ENCODE peak calls at places on chromosome 14, in five cellular contexts. C, E, I, D and A are unnamed samples.
A peak's percentile ranks its signal among the peaks of the same experiment; 100 is the strongest.

GRCh38 chr14:69069020-69069421 is 83.9 kb downstream of the DCAF5 start:
- DNase-seq in C (peak; percentile 93), E (no peak), I (no peak), D (no peak), A (no peak)

GRCh38 chr14:38716871-38717270 is 386.2 kb downstream of the SEC23A start:
- DNase-seq in C (no peak), E (no peak), I (no peak), D (no peak), A (no peak)

GRCh38 chr14:61111145-61112130 is 130.4 kb downstream of the SLC38A6 start:
- DNase-seq in C (no peak), E (no peak), I (no peak), D (no peak), A (no peak)

GRCh38 chr14:89359477-89360222 is 57.4 kb downstream of the FOXN3 start:
- DNase-seq in C (no peak), E (peak; percentile 54), I (peak; percentile 64), D (no peak), A (no peak)

GRCh38 chr14:77098470-77099353 is 654 bp downstream of the CIPC start:
- DNase-seq in C (no peak), E (peak; percentile 41), I (peak; percentile 74), D (peak; percentile 68), A (peak; percentile 87)

GRCh38 chr14:58663494-58664111 is 25.8 kb downstream of the DACT1 start:
- DNase-seq in C (peak; percentile 90), E (no peak), I (peak; percentile 44), D (no peak), A (no peak)

GRCh38 chr14:58272589-58273372 is 25.6 kb upstream of the ARID4A start:
- DNase-seq in C (peak; percentile 53), E (no peak), I (no peak), D (peak; percentile 75), A (no peak)

GRCh38 chr14:77791225-77791600 is 8.7 kb upstream of the ADCK1 start:
- DNase-seq in C (no peak), E (no peak), I (no peak), D (no peak), A (no peak)

GRCh38 chr14:22814945-22815713 is at the start of gene SLC7A7:
- DNase-seq in C (no peak), E (no peak), I (no peak), D (peak; percentile 83), A (no peak)

GRCh38 chr14:26872510-26872909 is 274.7 kb upstream of the NOVA1 start:
- DNase-seq in C (no peak), E (no peak), I (no peak), D (no peak), A (no peak)
- TF ChIP-seq POLR2A in C (no peak), E (no peak), I (no peak), D (no peak), A (no peak)

DNA sequence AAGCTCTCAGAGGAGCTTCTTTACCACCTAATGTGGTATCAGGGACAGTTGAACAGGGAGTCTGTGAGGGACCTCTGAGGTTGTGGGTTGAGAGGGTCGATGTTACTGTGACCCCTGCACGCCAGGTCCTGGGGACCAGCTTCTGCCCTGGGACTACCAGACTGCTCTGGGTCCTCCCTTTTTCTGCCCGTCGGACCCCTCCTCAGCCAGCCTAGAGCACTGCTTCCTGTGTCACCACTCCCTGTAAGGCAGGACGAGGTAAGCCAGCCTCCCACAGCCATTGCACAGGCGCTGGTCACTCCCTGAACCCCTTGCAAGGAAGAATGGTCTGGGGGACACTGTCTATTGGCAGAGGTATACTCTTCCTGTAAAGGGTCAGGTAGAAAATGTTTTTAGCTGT is 38.1 kb downstream of the SYNE3 start:
- DNase-seq in C (no peak), E (no peak), I (no peak), D (no peak), A (no peak)
- H3K4me1 ChIP-seq in C (peaks cover 14% of the 10 kb centered on the region), E (no peaks in the 10 kb centered on the region), I (peaks cover 6% of the 10 kb centered on the region), D (peaks cover 19% of the 10 kb centered on the region), A (no peaks in the 10 kb centered on the region)

GRCh38 chr14:102696332-102696731 is 80.9 kb upstream of the TRAF3 start:
- DNase-seq in C (no peak), E (no peak), I (no peak), D (peak; percentile 79), A (no peak)
- TF ChIP-seq POLR2A in C (no peak), E (no peak), I (no peak), D (no peak), A (no peak)

DNA sequence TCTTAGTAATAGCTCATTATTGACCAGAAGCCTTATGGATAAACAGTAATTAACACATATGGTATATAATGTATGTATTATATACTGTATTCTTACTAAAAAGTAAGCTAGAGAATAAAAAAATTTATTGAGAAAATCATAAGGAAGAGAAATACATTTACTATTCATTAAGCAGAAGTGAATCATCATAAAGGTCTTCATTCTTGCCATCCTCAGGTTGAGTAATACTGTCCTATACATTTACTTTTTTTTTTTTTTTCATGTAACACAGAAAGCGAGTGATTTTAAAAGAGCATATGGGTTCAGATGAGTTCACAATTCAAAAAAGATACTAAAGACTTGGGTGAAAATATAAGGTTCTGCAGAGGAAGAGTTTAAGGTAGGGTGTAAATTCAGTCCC is 152.5 kb downstream of the TGFB3 start:
- DNase-seq in C (no peak), E (no peak), I (no peak), D (no peak), A (no peak)
- H3K4me1 ChIP-seq in C (peaks cover 22% of the 10 kb centered on the region), E (no peaks in the 10 kb centered on the region), I (peaks cover 9% of the 10 kb centered on the region), D (peaks cover 8% of the 10 kb centered on the region), A (peaks cover 8% of the 10 kb centered on the region)

GRCh38 chr14:51431741-51432140 is 191.7 kb downstream of the TMX1 start:
- DNase-seq in C (no peak), E (no peak), I (no peak), D (no peak), A (no peak)

GRCh38 chr14:51439896-51440295 is 199.8 kb downstream of the TMX1 start:
- DNase-seq in C (no peak), E (no peak), I (no peak), D (no peak), A (no peak)

GRCh38 chr14:51441001-51441400 is 201.0 kb downstream of the TMX1 start:
- DNase-seq in C (no peak), E (no peak), I (no peak), D (no peak), A (no peak)

GRCh38 chr14:51432302-51432948 is 192.4 kb downstream of the TMX1 start:
- DNase-seq in C (no peak), E (no peak), I (no peak), D (no peak), A (no peak)

DNA sequence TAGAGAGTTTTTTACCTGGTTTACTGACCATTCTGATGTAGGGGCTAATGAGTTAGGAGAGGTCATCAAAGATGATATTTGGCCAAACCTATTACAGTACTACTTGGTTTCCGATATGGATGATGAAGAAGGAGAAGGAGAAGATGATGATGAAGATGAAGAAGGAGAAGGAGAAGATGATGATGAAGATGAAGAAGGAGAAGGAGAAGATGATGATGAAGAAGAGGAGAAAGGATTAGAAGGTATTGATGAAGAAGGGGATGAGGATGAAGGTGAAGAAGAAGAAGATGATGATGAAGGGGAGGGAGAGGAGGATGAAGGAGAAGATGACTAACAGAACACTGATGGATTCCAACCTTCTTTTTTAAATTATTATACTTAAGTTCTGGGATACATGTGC is 196.6 kb downstream of the TMX1 start:
- DNase-seq in C (no peak), E (no peak), I (no peak), D (no peak), A (no peak)
- TF ChIP-seq POLR2A in C (no peak), E (no peak), I (no peak), D (no peak), A (no peak)

DNA sequence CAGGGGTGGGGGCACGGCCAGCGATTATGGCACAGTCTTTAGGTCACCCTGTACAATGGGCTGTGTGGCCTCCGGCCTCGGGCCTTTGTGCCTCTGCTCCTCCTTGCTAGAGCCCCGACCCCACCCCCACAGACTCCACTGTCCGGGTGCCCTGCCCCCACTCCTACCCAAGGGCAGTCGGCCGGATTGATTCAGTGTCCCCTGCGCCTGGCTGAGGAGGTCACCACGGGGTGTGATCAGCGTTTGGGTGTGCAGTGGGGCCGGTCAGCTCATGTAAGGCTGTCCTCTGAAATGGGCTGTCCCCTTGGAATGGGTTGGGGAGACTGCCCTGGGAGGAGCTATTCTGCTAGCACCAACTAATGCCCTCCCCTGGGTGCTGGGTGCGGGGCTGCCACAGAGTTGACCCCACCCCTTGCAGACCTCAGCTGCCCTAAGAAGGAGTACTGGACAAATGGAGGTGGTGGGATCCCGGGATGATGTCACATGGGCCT is 23.1 kb downstream of the ASPG start:
- DNase-seq in C (no peak), E (no peak), I (peak; percentile 33), D (peak; percentile 38), A (peak; percentile 39)
- H3K4me1 ChIP-seq in C (no peaks in the 10 kb centered on the region), E (no peaks in the 10 kb centered on the region), I (no peaks in the 10 kb centered on the region), D (peaks cover 6% of the 10 kb centered on the region), A (no peaks in the 10 kb centered on the region)

GRCh38 chr14:81466854-81467253 is 66.7 kb upstream of the STON2 start:
- DNase-seq in C (no peak), E (no peak), I (no peak), D (no peak), A (no peak)

GRCh38 chr14:81459912-81460311 is 59.8 kb upstream of the STON2 start:
- DNase-seq in C (no peak), E (no peak), I (no peak), D (no peak), A (no peak)

GRCh38 chr14:81464253-81465001 is 64.3 kb upstream of the STON2 start:
- DNase-seq in C (peak; percentile 64), E (peak; percentile 94), I (no peak), D (peak; percentile 68), A (no peak)

GRCh38 chr14:81471062-81471461 is 62.6 kb downstream of the SEL1L start:
- DNase-seq in C (no peak), E (no peak), I (no peak), D (no peak), A (no peak)

DNA sequence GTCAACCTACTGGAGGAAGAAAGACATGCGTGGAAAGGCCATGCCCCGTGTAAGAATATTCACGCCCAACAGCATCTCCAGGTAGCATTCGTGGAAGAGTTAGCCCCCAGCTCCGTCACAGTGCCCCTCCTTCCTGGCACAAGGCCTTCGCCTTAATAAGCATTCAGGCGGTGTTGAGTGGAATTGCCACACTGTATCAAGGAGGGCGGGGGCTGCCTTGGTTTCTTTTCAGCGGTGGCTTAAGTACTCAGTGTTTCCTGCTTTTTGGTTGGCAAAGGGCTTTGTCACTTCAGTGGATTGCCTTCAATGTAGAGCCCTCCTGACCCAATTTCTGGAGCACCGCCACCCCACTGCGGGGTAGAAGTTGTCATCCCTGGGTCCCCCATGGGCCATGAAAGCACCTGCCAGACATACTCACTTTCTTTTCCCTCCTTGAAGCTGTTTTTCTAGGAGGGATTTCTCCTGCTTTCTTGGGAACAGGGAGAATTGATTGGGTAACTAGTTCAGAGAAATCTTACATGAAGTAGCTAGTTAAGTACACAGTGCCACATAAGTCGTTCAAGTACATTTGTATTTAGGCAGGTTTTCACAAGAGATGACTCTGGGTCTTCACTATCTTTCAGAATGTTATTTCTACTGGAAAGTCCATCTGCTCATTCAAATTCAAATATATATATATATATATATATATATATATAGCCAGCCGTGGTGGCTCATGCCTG is 65.5 kb upstream of the STON2 start:
- DNase-seq in C (no peak), E (no peak), I (no peak), D (no peak), A (no peak)
- TF ChIP-seq POLR2A in C (no peak), E (no peak), I (no peak), D (no peak), A (no peak)